ENCODE peak calls at places on chromosomes 16 and 17, in four cellular contexts. I, Z, L and S are unnamed samples.

GRCh38 chr17:27442702-27443101 is 13.5 kb upstream of the KSR1 start:
- DNase-seq in I (no peak), Z (no peak), L (no peak), S (no peak)

GRCh38 chr17:81926451-81927144 is 937 bp downstream of the MAFG start:
- DNase-seq in I (peak; percentile 85), Z (peak; percentile 89), L (no peak), S (peak; percentile 47)

GRCh38 chr16:53456625-53457024 is 22.4 kb downstream of the RBL2 start:
- DNase-seq in I (peak; percentile 5), Z (no peak), L (no peak), S (peak; percentile 33)

GRCh38 chr17:74790206-74791066 is 14.3 kb upstream of the NAT9 start:
- DNase-seq in I (no peak), Z (no peak), L (no peak), S (no peak)

GRCh38 chr17:49987290-49987585 is 7.8 kb downstream of the DLX3 start:
- DNase-seq in I (no peak), Z (no peak), L (no peak), S (no peak)

GRCh38 chr17:79065105-79065670 is 9.4 kb upstream of the ENGASE start:
- DNase-seq in I (peak; percentile 61), Z (peak; percentile 57), L (no peak), S (no peak)

GRCh38 chr17:30590086-30590485 is 112.9 kb downstream of the GOSR1 start:
- DNase-seq in I (no peak), Z (no peak), L (no peak), S (no peak)

GRCh38 chr17:40827746-40828453 is 5.5 kb upstream of the KRT10 start:
- DNase-seq in I (peak; percentile 10), Z (no peak), L (no peak), S (no peak)

GRCh38 chr17:72967963-72968585 is 124.4 kb downstream of the SLC39A11 start:
- DNase-seq in I (no peak), Z (no peak), L (no peak), S (no peak)

GRCh38 chr16:85969591-85969990 is 70.6 kb downstream of the IRF8 start:
- DNase-seq in I (peak; percentile 22), Z (no peak), L (no peak), S (no peak)

GRCh38 chr16:81455006-81455405 is 10.4 kb downstream of the CMIP start:
- DNase-seq in I (no peak), Z (no peak), L (no peak), S (no peak)

GRCh38 chr16:81454044-81454443 is 9.4 kb downstream of the CMIP start:
- DNase-seq in I (no peak), Z (no peak), L (no peak), S (no peak)

GRCh38 chr16:81457326-81458133 is 12.9 kb downstream of the CMIP start:
- DNase-seq in I (peak; percentile 88), Z (no peak), L (no peak), S (no peak)

GRCh38 chr16:81456523-81457325 is 12.1 kb downstream of the CMIP start:
- DNase-seq in I (no peak), Z (peak; percentile 44), L (no peak), S (no peak)

GRCh38 chr16:81455720-81456494 is 11.3 kb downstream of the CMIP start:
- DNase-seq in I (no peak), Z (no peak), L (no peak), S (no peak)
- H3K27ac ChIP-seq in I (no peak overlapping the region), Z (no peak overlapping the region), L (no peak overlapping the region), S (no peak overlapping the region)

DNA sequence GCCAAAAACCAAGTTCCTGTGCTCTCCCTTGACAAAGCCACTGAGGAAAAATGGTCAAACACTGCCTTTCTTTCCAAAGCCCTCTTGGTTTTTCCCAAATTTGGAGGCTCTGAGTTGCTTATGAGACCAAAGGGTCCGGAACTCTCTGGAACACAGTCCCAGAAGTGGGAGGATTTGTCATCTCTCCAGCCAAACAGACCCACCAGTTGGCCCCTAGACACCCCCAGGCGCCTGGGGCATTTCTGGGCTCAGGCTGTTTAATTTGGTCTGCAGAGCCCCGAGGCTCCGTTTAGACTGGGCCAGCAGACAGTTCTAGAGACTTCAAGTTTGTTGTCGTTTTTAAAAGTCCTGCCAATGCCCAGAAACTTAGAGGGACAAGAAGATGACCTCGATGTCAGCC is 239.1 kb downstream of the SEC14L1 start:
- DNase-seq in I (no peak), Z (no peak), L (no peak), S (no peak)
- H3K4me1 ChIP-seq in I (peaks cover 16% of the 10 kb centered on the region), Z (peaks cover 97% of the 10 kb centered on the region), L (peaks cover 5% of the 10 kb centered on the region), S (peaks cover 83% of the 10 kb centered on the region)

GRCh38 chr16:30474684-30475083 is 2.1 kb downstream of the ITGAL start:
- DNase-seq in I (no peak), Z (no peak), L (no peak), S (no peak)
- H3K27ac ChIP-seq in I (no peak overlapping the region), Z (peak overlapping the region; percentile 71), L (no peak overlapping the region), S (peak overlapping the region; percentile 84)

DNA sequence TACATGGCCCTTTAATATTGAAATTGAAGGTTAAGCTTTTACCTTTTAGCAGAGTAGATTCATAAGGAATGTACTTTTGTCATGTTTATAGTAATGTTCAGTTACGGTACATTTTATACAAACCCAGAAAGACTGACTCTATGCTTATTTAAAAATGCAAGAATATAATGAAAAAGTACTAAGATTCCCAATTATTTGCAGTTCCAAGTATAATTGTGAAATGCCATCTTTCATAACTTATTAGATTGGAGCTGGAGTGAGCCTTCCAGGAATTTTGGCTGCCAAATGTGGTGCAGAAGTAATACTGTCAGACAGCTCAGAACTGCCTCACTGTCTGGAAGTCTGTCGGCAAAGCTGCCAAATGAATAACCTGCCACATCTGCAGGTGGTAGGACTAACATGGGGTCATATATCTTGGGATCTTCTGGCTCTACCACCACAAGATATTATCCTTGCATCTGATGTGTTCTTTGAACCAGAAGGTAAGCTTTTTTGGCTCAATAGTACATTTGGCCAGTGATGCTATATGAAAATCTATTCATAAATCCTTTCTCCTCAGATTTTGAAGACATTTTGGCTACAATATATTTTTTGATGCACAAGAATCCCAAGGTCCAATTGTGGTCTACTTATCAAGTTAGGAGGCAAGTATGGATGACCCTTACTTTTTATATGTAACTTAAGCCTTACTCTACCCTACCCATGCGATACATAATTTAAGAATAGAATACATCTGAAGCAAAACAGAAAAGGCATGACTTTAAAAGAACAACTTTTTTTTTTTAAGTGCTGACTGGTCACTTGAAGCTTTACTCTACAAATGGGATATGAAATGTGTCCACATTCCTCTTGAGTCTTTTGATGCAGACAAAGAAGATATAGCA is 4.2 kb downstream of the SRSF2 start:
- DNase-seq in I (no peak), Z (no peak), L (no peak), S (no peak)
- H3K4me1 ChIP-seq in I (no peaks in the 10 kb centered on the region), Z (peaks cover 42% of the 10 kb centered on the region), L (peaks cover 3% of the 10 kb centered on the region), S (peaks cover 24% of the 10 kb centered on the region)

DNA sequence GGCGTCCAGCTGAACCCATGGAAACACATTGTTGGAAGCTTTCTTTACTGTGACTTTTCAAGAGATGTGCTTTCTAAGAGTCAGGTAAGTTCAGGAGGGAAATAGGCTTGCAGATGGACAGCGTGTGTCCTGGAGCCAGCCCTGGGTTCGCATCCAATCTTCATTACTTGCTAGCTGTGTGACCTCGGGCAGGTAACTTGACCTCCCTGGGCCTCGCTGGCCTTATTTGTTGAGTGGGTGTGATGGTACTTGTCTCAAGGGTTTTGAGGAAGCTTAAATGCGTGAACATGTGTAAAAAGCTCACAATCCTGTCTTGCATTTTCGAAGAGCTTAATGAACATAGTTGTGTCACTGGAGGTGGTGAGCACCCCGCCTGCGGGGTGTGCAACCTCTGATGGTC is 11.8 kb downstream of the ADGRG1 start:
- DNase-seq in I (no peak), Z (no peak), L (no peak), S (no peak)
- H3K27ac ChIP-seq in I (no peak overlapping the region), Z (peak overlapping the region; percentile 12), L (no peak overlapping the region), S (no peak overlapping the region)

DNA sequence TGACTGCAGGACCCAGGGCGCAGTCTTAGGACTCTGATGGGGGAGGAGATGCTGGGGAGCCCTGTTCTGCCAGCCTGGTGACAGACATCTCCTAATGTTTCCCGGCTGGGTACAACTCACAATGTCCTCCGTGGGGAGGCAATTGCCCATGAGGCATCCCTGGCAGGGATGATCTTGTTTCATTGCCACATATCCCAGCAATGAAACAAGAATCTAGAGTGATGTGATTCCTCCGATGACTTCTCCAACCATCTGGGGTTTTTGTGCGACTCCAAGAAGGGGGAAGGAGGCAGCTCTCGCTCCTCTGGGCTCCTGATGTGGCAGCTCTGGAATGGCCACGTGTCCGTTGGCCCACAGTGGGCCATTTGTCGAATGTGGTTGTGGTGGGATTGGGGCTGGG is 255.8 kb downstream of the SEC14L1 start:
- DNase-seq in I (no peak), Z (no peak), L (no peak), S (no peak)
- H3K4me1 ChIP-seq in I (peaks cover 20% of the 10 kb centered on the region), Z (peaks cover 85% of the 10 kb centered on the region), L (peaks cover 13% of the 10 kb centered on the region), S (peaks cover 69% of the 10 kb centered on the region)